ENCODE peak calls at places on chromosomes 12 and 14, in four cellular contexts. One of them, this sample, is unnamed. For H3K4me1, the result is how much of the 10 kb centered on the place peaks cover.

GRCh38 chr12:19529933-19530630 is 90.8 kb downstream of the AEBP2 start:
- DNase-seq in breast epithelium: no peak
- DNase-seq in ascending aorta: no peak
- DNase-seq in osteoblast: peak
- DNase-seq in this sample: no peak

GRCh38 chr12:50527086-50527726 is 22.4 kb downstream of the DIP2B start:
- DNase-seq in breast epithelium: no peak
- DNase-seq in ascending aorta: no peak
- DNase-seq in osteoblast: no peak
- DNase-seq in this sample: no peak

GRCh38 chr12:77060136-77060882 is 5.1 kb downstream of the E2F7 start:
- DNase-seq in breast epithelium: no peak
- DNase-seq in ascending aorta: no peak
- DNase-seq in osteoblast: no peak
- DNase-seq in this sample: no peak

GRCh38 chr12:52180971-52181628 is 10.7 kb downstream of the KRT80 start:
- DNase-seq in breast epithelium: no peak
- DNase-seq in ascending aorta: no peak
- DNase-seq in osteoblast: peak
- DNase-seq in this sample: no peak

GRCh38 chr14:65784574-65784973 is 372.0 kb downstream of the FUT8 start:
- DNase-seq in breast epithelium: no peak
- DNase-seq in ascending aorta: no peak
- DNase-seq in osteoblast: no peak
- DNase-seq in this sample: no peak

GRCh38 chr14:80428171-80428570 is 216.9 kb upstream of the DIO2 start:
- DNase-seq in breast epithelium: no peak
- DNase-seq in ascending aorta: no peak
- DNase-seq in osteoblast: no peak
- DNase-seq in this sample: no peak

GRCh38 chr14:77541905-77542304 is 43.3 kb upstream of the ISM2 start:
- DNase-seq in breast epithelium: no peak
- DNase-seq in ascending aorta: no peak
- DNase-seq in osteoblast: no peak
- DNase-seq in this sample: no peak

GRCh38 chr14:65303185-65303901 is 109.2 kb upstream of the FUT8 start:
- DNase-seq in breast epithelium: no peak
- DNase-seq in ascending aorta: no peak
- DNase-seq in osteoblast: no peak
- DNase-seq in this sample: no peak

GRCh38 chr12:19938031-19938430 is 430.3 kb upstream of the PDE3A start:
- DNase-seq in breast epithelium: no peak
- DNase-seq in ascending aorta: no peak
- DNase-seq in osteoblast: no peak
- DNase-seq in this sample: no peak

GRCh38 chr12:105025890-105026289 is 39.8 kb downstream of the NOPCHAP1 start:
- DNase-seq in breast epithelium: peak
- DNase-seq in ascending aorta: peak
- DNase-seq in osteoblast: no peak
- DNase-seq in this sample: peak

GRCh38 chr14:57391609-57392195 is 1.3 kb downstream of the NAA30 start:
- DNase-seq in breast epithelium: no peak
- DNase-seq in ascending aorta: no peak
- DNase-seq in osteoblast: no peak
- DNase-seq in this sample: no peak

GRCh38 chr14:96038920-96039632 is at the start of gene C14orf132:
- DNase-seq in breast epithelium: peak
- DNase-seq in ascending aorta: peak
- DNase-seq in osteoblast: peak
- DNase-seq in this sample: peak

GRCh38 chr14:30855345-30856037 is 18.9 kb upstream of the COCH start:
- DNase-seq in breast epithelium: no peak
- DNase-seq in ascending aorta: no peak
- DNase-seq in osteoblast: no peak
- DNase-seq in this sample: no peak

GRCh38 chr14:74596747-74597456 is 15.1 kb downstream of the LTBP2 start:
- DNase-seq in breast epithelium: no peak
- DNase-seq in ascending aorta: no peak
- DNase-seq in osteoblast: peak
- DNase-seq in this sample: no peak

GRCh38 chr12:98780261-98780660 is 135.2 kb downstream of the APAF1 start:
- DNase-seq in breast epithelium: no peak
- DNase-seq in ascending aorta: no peak
- DNase-seq in osteoblast: no peak
- DNase-seq in this sample: no peak

GRCh38 chr12:69027411-69027811 is 94.4 kb upstream of the CPM start:
- DNase-seq in breast epithelium: no peak
- DNase-seq in ascending aorta: no peak
- DNase-seq in osteoblast: no peak
- DNase-seq in this sample: no peak

GRCh38 chr12:12327802-12328201 is 22.2 kb downstream of the MANSC1 start:
- DNase-seq in breast epithelium: no peak
- DNase-seq in ascending aorta: no peak
- DNase-seq in osteoblast: no peak
- DNase-seq in this sample: peak

GRCh38 chr14:96252323-96253052 is 3.5 kb upstream of the BDKRB1 start:
- DNase-seq in breast epithelium: no peak
- DNase-seq in ascending aorta: no peak
- DNase-seq in osteoblast: no peak
- DNase-seq in this sample: no peak

GRCh38 chr12:50314629-50315312 is 31.5 kb upstream of the LIMA1 start:
- DNase-seq in breast epithelium: no peak
- DNase-seq in ascending aorta: no peak
- DNase-seq in osteoblast: peak
- DNase-seq in this sample: no peak

GRCh38 chr14:29339491-29339890 is 572.9 kb downstream of the FOXG1 start:
- DNase-seq in breast epithelium: no peak
- DNase-seq in ascending aorta: no peak
- DNase-seq in osteoblast: no peak
- DNase-seq in this sample: no peak

GRCh38 chr12:82529954-82530353 is 156.8 kb upstream of the TMTC2 start:
- DNase-seq in breast epithelium: no peak
- DNase-seq in ascending aorta: no peak
- DNase-seq in osteoblast: no peak
- DNase-seq in this sample: no peak

GRCh38 chr12:28882444-28882843 is 266.6 kb upstream of the FAR2 start:
- DNase-seq in breast epithelium: no peak
- DNase-seq in ascending aorta: no peak
- DNase-seq in osteoblast: no peak
- DNase-seq in this sample: no peak

GRCh38 chr12:115849262-115849943 is 428.1 kb downstream of the MED13L start:
- DNase-seq in breast epithelium: no peak
- DNase-seq in ascending aorta: no peak
- DNase-seq in osteoblast: no peak
- DNase-seq in this sample: no peak

GRCh38 chr14:103910984-103911383 is 17.3 kb upstream of the TDRD9 start:
- DNase-seq in breast epithelium: no peak
- DNase-seq in ascending aorta: no peak
- DNase-seq in osteoblast: no peak
- DNase-seq in this sample: no peak

GRCh38 chr12:110750784-110751461 is 8.2 kb upstream of the PPP1CC start:
- DNase-seq in breast epithelium: no peak
- DNase-seq in ascending aorta: no peak
- DNase-seq in osteoblast: peak
- DNase-seq in this sample: no peak

GRCh38 chr14:81523616-81524015 is 10.0 kb downstream of the SEL1L start:
- DNase-seq in breast epithelium: no peak
- DNase-seq in ascending aorta: no peak
- DNase-seq in osteoblast: no peak
- DNase-seq in this sample: no peak
- H3K4me1 ChIP-seq in breast epithelium: under half
- H3K4me1 ChIP-seq in ascending aorta: under half
- H3K4me1 ChIP-seq in osteoblast: under half
- H3K4me1 ChIP-seq in this sample: under half

GRCh38 chr14:99740411-99740810 is 52.8 kb upstream of the EML1 start:
- DNase-seq in breast epithelium: no peak
- DNase-seq in ascending aorta: no peak
- DNase-seq in osteoblast: peak
- DNase-seq in this sample: no peak

GRCh38 chr14:99741227-99741976 is 51.8 kb upstream of the EML1 start:
- DNase-seq in breast epithelium: no peak
- DNase-seq in ascending aorta: no peak
- DNase-seq in osteoblast: peak
- DNase-seq in this sample: no peak

GRCh38 chr14:99744199-99744872 is 48.9 kb upstream of the EML1 start:
- DNase-seq in breast epithelium: no peak
- DNase-seq in ascending aorta: no peak
- DNase-seq in osteoblast: peak
- DNase-seq in this sample: no peak

GRCh38 chr14:99742509-99743487 is 50.4 kb upstream of the EML1 start:
- DNase-seq in breast epithelium: no peak
- DNase-seq in ascending aorta: no peak
- DNase-seq in osteoblast: peak
- DNase-seq in this sample: no peak

GRCh38 chr14:99742074-99742473 is 51.1 kb upstream of the EML1 start:
- DNase-seq in breast epithelium: no peak
- DNase-seq in ascending aorta: no peak
- DNase-seq in osteoblast: peak
- DNase-seq in this sample: no peak
- H3K4me1 ChIP-seq in breast epithelium: under half
- H3K4me1 ChIP-seq in ascending aorta: under half
- H3K4me1 ChIP-seq in osteoblast: under half
- H3K4me1 ChIP-seq in this sample: under half

GRCh38 chr12:92488735-92489134 is 214.1 kb upstream of the PLEKHG7 start:
- DNase-seq in breast epithelium: no peak
- DNase-seq in ascending aorta: no peak
- DNase-seq in osteoblast: no peak
- DNase-seq in this sample: no peak

GRCh38 chr12:92486443-92487137 is 216.2 kb upstream of the PLEKHG7 start:
- DNase-seq in breast epithelium: no peak
- DNase-seq in ascending aorta: no peak
- DNase-seq in osteoblast: no peak
- DNase-seq in this sample: no peak

GRCh38 chr12:92482599-92482998 is 220.2 kb upstream of the PLEKHG7 start:
- DNase-seq in breast epithelium: no peak
- DNase-seq in ascending aorta: no peak
- DNase-seq in osteoblast: no peak
- DNase-seq in this sample: no peak

GRCh38 chr12:92485356-92486348 is 217.1 kb upstream of the PLEKHG7 start:
- DNase-seq in breast epithelium: no peak
- DNase-seq in ascending aorta: no peak
- DNase-seq in osteoblast: no peak
- DNase-seq in this sample: no peak

DNA sequence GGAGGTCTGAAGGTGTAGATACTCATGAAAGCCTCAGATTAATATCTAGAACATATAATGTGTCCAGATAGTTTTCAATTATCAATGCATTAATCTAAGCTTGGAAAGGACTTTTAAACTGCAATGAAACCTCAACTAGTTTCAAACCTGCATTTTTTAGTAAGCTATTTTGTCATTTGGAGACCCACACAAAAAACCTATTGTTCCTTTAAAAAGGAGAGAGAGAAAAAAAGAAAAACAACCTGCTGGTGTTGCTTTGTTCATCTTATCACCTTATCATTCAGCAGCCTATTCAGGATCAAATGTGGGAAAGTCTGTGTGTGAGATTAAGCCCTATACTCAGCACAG is 215.7 kb upstream of the PLEKHG7 start:
- DNase-seq in breast epithelium: no peak
- DNase-seq in ascending aorta: no peak
- DNase-seq in osteoblast: no peak
- DNase-seq in this sample: no peak
- H3K4me1 ChIP-seq in breast epithelium: under half
- H3K4me1 ChIP-seq in ascending aorta: under half
- H3K4me1 ChIP-seq in osteoblast: under half
- H3K4me1 ChIP-seq in this sample: under half

GRCh38 chr14:91400696-91401095 is 16.9 kb downstream of the CCDC88C start:
- DNase-seq in breast epithelium: no peak
- DNase-seq in ascending aorta: no peak
- DNase-seq in osteoblast: peak
- DNase-seq in this sample: no peak

GRCh38 chr14:91401751-91402150 is 15.9 kb downstream of the CCDC88C start:
- DNase-seq in breast epithelium: no peak
- DNase-seq in ascending aorta: no peak
- DNase-seq in osteoblast: no peak
- DNase-seq in this sample: no peak

GRCh38 chr14:91405241-91405721 is 12.3 kb downstream of the CCDC88C start:
- DNase-seq in breast epithelium: no peak
- DNase-seq in ascending aorta: no peak
- DNase-seq in osteoblast: no peak
- DNase-seq in this sample: no peak

GRCh38 chr14:91402278-91403068 is 15.1 kb downstream of the CCDC88C start:
- DNase-seq in breast epithelium: no peak
- DNase-seq in ascending aorta: no peak
- DNase-seq in osteoblast: peak
- DNase-seq in this sample: no peak

DNA sequence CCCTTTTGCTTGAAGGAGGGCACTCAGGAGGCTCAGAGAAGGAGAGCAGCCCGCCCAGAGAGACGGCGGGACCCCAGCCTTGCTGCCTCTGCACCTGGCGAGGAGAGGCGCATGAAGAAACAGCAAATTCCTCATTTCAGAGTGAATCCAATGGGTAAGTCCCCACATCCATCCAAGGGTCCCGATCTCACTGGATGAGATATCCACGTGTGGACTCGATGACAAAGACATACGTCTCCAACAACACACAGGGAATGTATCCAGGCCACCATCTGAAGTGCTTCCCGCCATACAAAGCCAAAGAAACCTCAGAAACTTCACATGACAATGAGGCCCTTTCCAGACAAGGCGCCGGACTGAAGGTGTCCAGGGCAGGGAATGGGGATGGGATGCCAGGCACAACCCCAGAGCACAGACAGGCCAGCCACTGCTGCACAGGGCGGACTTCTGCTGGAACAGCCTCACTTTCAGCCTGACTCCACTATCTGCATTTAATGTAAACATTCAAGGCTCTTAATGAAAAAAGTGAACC is 14.5 kb downstream of the CCDC88C start:
- DNase-seq in breast epithelium: no peak
- DNase-seq in ascending aorta: no peak
- DNase-seq in osteoblast: no peak
- DNase-seq in this sample: no peak
- H3K4me1 ChIP-seq in breast epithelium: under half
- H3K4me1 ChIP-seq in ascending aorta: under half
- H3K4me1 ChIP-seq in osteoblast: under half
- H3K4me1 ChIP-seq in this sample: under half

DNA sequence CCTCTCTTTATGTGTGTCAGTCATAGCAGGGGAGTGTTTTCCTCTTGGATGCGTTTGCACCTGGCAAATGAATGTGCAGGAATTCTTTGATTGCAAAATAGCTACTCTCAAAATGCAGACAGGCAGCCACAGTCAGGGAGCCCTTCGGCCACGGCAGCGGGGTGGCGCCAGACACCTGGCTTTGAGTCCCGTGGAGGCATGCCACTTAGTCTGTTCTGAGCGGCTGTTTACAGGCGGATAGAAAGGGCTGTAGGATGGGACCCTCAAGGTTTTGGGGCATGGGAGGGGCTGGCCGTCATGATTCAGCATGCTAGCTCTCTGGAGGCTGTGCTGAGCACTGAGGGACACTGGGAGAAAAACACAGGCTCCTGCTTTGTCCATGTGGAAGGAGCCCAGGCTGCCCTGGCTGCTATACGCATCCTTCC is 117.1 kb downstream of the SLC25A47 start:
- DNase-seq in breast epithelium: peak
- DNase-seq in ascending aorta: no peak
- DNase-seq in osteoblast: peak
- DNase-seq in this sample: peak
- H3K4me1 ChIP-seq in breast epithelium: under half
- H3K4me1 ChIP-seq in ascending aorta: under half
- H3K4me1 ChIP-seq in osteoblast: under half
- H3K4me1 ChIP-seq in this sample: under half